ENCODE peak calls at places on chromosomes 12 and 14, in four cellular contexts. One of them, this sample, is unnamed.

GRCh38 chr14:92341791-92342190 is 18.8 kb downstream of the SLC24A4 start:
- DNase-seq in K562: no peak
- DNase-seq in GM12878: no peak
- DNase-seq in HepG2: no peak
- DNase-seq in this sample: no peak

GRCh38 chr14:63342381-63342780 is 23.6 kb upstream of the GPHB5 start:
- DNase-seq in K562: no peak
- DNase-seq in GM12878: no peak
- DNase-seq in HepG2: no peak
- DNase-seq in this sample: no peak

GRCh38 chr14:77158175-77158908 is 16.8 kb upstream of the ZDHHC22 start:
- DNase-seq in K562: peak
- DNase-seq in GM12878: no peak
- DNase-seq in HepG2: no peak
- DNase-seq in this sample: no peak

GRCh38 chr12:81381951-81382350 is 304.1 kb downstream of the ACSS3 start:
- DNase-seq in K562: no peak
- DNase-seq in GM12878: no peak
- DNase-seq in HepG2: peak
- DNase-seq in this sample: no peak

GRCh38 chr14:96926006-96926405 is 128.8 kb downstream of the VRK1 start:
- DNase-seq in K562: no peak
- DNase-seq in GM12878: no peak
- DNase-seq in HepG2: no peak
- DNase-seq in this sample: no peak

GRCh38 chr14:94355191-94355794 is 32.2 kb upstream of the SERPINA6 start:
- DNase-seq in K562: no peak
- DNase-seq in GM12878: no peak
- DNase-seq in HepG2: peak
- DNase-seq in this sample: peak

GRCh38 chr14:66709292-66709691 is 201.3 kb downstream of the GPHN start:
- DNase-seq in K562: no peak
- DNase-seq in GM12878: no peak
- DNase-seq in HepG2: peak
- DNase-seq in this sample: no peak

GRCh38 chr12:116520801-116521471 is 38.2 kb upstream of the MAP1LC3B2 start:
- DNase-seq in K562: no peak
- DNase-seq in GM12878: no peak
- DNase-seq in HepG2: no peak
- DNase-seq in this sample: no peak

DNA sequence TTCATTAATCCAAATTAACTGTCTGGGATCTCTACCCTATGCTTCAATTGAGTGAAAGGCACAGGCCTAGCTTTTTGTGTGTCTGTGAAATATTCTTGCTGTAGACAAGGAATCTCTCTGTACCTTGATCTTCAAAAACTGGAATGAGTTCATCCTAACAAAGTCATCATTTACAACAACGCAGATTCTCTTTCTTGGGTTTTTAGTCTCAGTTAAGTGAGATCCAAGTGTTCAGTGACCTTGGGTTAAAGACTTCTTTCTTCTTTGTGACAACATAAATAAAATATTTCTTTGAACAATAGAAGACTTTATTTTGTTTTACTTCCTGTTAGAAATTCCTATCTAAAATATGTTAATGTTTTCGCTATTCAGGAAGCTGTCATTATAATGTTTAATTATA is 192.2 kb upstream of the LMNTD1 start:
- DNase-seq in K562: no peak
- DNase-seq in GM12878: no peak
- DNase-seq in HepG2: no peak
- DNase-seq in this sample: no peak
- TF ChIP-seq ATF2 in K562: no peak
- TF ChIP-seq ATF2 in GM12878: no peak
- TF ChIP-seq ATF2 in HepG2: no peak
- TF ChIP-seq ATF2 in this sample: no peak

GRCh38 chr12:2922329-2922728 is 31.6 kb downstream of the TULP3 start:
- DNase-seq in K562: no peak
- DNase-seq in GM12878: no peak
- DNase-seq in HepG2: no peak
- DNase-seq in this sample: no peak
- TF ChIP-seq GABPA in K562: no peak
- TF ChIP-seq GABPA in GM12878: no peak
- TF ChIP-seq GABPA in HepG2: no peak
- TF ChIP-seq GABPA in this sample: no peak

GRCh38 chr12:89427508-89428156 is 75.3 kb upstream of the DUSP6 start:
- DNase-seq in K562: no peak
- DNase-seq in GM12878: peak
- DNase-seq in HepG2: no peak
- DNase-seq in this sample: no peak
- TF ChIP-seq ATF2 in K562: no peak
- TF ChIP-seq ATF2 in GM12878: no peak
- TF ChIP-seq ATF2 in HepG2: no peak
- TF ChIP-seq ATF2 in this sample: no peak

GRCh38 chr12:13964666-13965065 is 16.7 kb downstream of the GRIN2B start:
- DNase-seq in K562: no peak
- DNase-seq in GM12878: no peak
- DNase-seq in HepG2: no peak
- DNase-seq in this sample: no peak

GRCh38 chr12:13961983-13962382 is 19.4 kb downstream of the GRIN2B start:
- DNase-seq in K562: no peak
- DNase-seq in GM12878: no peak
- DNase-seq in HepG2: no peak
- DNase-seq in this sample: no peak

GRCh38 chr12:13957576-13957975 is 23.8 kb downstream of the GRIN2B start:
- DNase-seq in K562: no peak
- DNase-seq in GM12878: no peak
- DNase-seq in HepG2: no peak
- DNase-seq in this sample: no peak

GRCh38 chr12:13959131-13959734 is 22.2 kb downstream of the GRIN2B start:
- DNase-seq in K562: no peak
- DNase-seq in GM12878: no peak
- DNase-seq in HepG2: no peak
- DNase-seq in this sample: no peak

DNA sequence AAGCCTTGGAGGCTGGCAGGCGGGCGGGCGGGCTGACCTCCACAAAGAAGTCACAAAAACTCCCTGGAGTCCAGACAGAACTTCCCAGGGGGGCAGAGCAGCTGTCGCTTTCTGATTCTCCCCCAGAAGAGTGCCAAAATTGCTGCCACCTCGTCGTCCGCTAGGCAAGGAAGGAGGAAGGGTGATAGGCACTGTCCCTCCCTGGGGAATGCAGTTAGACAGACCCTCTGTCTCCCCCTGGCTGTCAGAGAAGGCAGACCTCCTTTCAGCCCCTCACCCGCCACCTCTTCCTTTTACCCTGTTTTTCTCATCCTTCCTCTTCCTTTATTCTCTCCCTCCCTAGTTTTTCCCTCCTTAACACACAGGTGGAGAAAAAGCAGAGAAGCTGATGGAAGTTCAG is 18.7 kb downstream of the GRIN2B start:
- DNase-seq in K562: peak
- DNase-seq in GM12878: no peak
- DNase-seq in HepG2: peak
- DNase-seq in this sample: peak
- TF ChIP-seq GABPA in K562: no peak
- TF ChIP-seq GABPA in GM12878: no peak
- TF ChIP-seq GABPA in HepG2: no peak
- TF ChIP-seq GABPA in this sample: no peak

GRCh38 chr14:103541944-103542544 is 13.0 kb downstream of the TRMT61A start:
- DNase-seq in K562: no peak
- DNase-seq in GM12878: no peak
- DNase-seq in HepG2: no peak
- DNase-seq in this sample: no peak
- TF ChIP-seq ATF2 in K562: no peak
- TF ChIP-seq ATF2 in GM12878: no peak
- TF ChIP-seq ATF2 in HepG2: no peak
- TF ChIP-seq ATF2 in this sample: no peak

This sample was measured in H1.